ENCODE peak calls at places on chromosome 16, in ten cellular contexts. One of them, this sample, is unnamed.

GRCh38 chr16:10738231-10739077 is 5.2 kb upstream of the NUBP1 start:
- DNase-seq in ACHN: peak
- DNase-seq in RPMI8226: peak
- DNase-seq in AML-193: peak
- DNase-seq in stromal cell of bone marrow: peak
- DNase-seq in NCI-H1092: no peak
- DNase-seq in colonic mucosa: no peak
- DNase-seq in AG08396: no peak
- DNase-seq in tibial artery: peak
- DNase-seq in naive thymus-derived CD4-positive, alpha-beta T cell: no peak
- DNase-seq in this sample: no peak

GRCh38 chr16:8848939-8849391 is 19.8 kb downstream of the CARHSP1 start:
- DNase-seq in NCI-H1092: no peak
- DNase-seq in colonic mucosa: no peak
- DNase-seq in RPMI8226: no peak
- DNase-seq in AML-193: no peak
- DNase-seq in AG08396: peak
- DNase-seq in tibial artery: no peak
- DNase-seq in naive thymus-derived CD4-positive, alpha-beta T cell: no peak
- DNase-seq in stromal cell of bone marrow: peak
- DNase-seq in ACHN: peak
- DNase-seq in this sample: no peak

GRCh38 chr16:4892356-4893102 is 44.4 kb downstream of the PPL start:
- DNase-seq in stromal cell of bone marrow: no peak
- DNase-seq in colonic mucosa: no peak
- DNase-seq in RPMI8226: no peak
- DNase-seq in naive thymus-derived CD4-positive, alpha-beta T cell: no peak
- DNase-seq in NCI-H1092: no peak
- DNase-seq in AML-193: no peak
- DNase-seq in tibial artery: no peak
- DNase-seq in ACHN: no peak
- DNase-seq in AG08396: peak
- DNase-seq in this sample: no peak

GRCh38 chr16:57464523-57464922 is 2.0 kb downstream of the POLR2C start:
- DNase-seq in stromal cell of bone marrow: no peak
- DNase-seq in tibial artery: no peak
- DNase-seq in AML-193: no peak
- DNase-seq in RPMI8226: no peak
- DNase-seq in colonic mucosa: no peak
- DNase-seq in ACHN: no peak
- DNase-seq in AG08396: no peak
- DNase-seq in NCI-H1092: no peak
- DNase-seq in naive thymus-derived CD4-positive, alpha-beta T cell: no peak
- DNase-seq in this sample: no peak

GRCh38 chr16:2795714-2796143 is 2.5 kb upstream of the PRSS41 start:
- DNase-seq in naive thymus-derived CD4-positive, alpha-beta T cell: no peak
- DNase-seq in stromal cell of bone marrow: peak
- DNase-seq in colonic mucosa: peak
- DNase-seq in tibial artery: no peak
- DNase-seq in RPMI8226: peak
- DNase-seq in ACHN: no peak
- DNase-seq in AML-193: no peak
- DNase-seq in NCI-H1092: no peak
- DNase-seq in AG08396: no peak
- DNase-seq in this sample: no peak

GRCh38 chr16:2295056-2295798 is 27.3 kb upstream of the RNPS1 start:
- DNase-seq in AML-193: no peak
- DNase-seq in colonic mucosa: no peak
- DNase-seq in AG08396: no peak
- DNase-seq in tibial artery: no peak
- DNase-seq in naive thymus-derived CD4-positive, alpha-beta T cell: no peak
- DNase-seq in RPMI8226: peak
- DNase-seq in stromal cell of bone marrow: no peak
- DNase-seq in ACHN: no peak
- DNase-seq in NCI-H1092: no peak
- DNase-seq in this sample: no peak

GRCh38 chr16:57941016-57941656 is 29.8 kb downstream of the CNGB1 start:
- DNase-seq in AG08396: peak
- DNase-seq in ACHN: peak
- DNase-seq in naive thymus-derived CD4-positive, alpha-beta T cell: no peak
- DNase-seq in RPMI8226: peak
- DNase-seq in AML-193: no peak
- DNase-seq in stromal cell of bone marrow: no peak
- DNase-seq in colonic mucosa: peak
- DNase-seq in tibial artery: no peak
- DNase-seq in NCI-H1092: peak
- DNase-seq in this sample: no peak

GRCh38 chr16:14302031-14302398 is 230.9 kb downstream of the MRTFB start:
- DNase-seq in colonic mucosa: peak
- DNase-seq in AML-193: no peak
- DNase-seq in RPMI8226: peak
- DNase-seq in ACHN: peak
- DNase-seq in NCI-H1092: no peak
- DNase-seq in tibial artery: peak
- DNase-seq in stromal cell of bone marrow: peak
- DNase-seq in AG08396: peak
- DNase-seq in naive thymus-derived CD4-positive, alpha-beta T cell: no peak
- DNase-seq in this sample: peak

GRCh38 chr16:30609002-30609927 is 924 bp downstream of the ZNF689 start:
- DNase-seq in RPMI8226: peak
- DNase-seq in stromal cell of bone marrow: no peak
- DNase-seq in tibial artery: peak
- DNase-seq in AG08396: peak
- DNase-seq in NCI-H1092: peak
- DNase-seq in naive thymus-derived CD4-positive, alpha-beta T cell: no peak
- DNase-seq in ACHN: peak
- DNase-seq in AML-193: no peak
- DNase-seq in colonic mucosa: peak
- DNase-seq in this sample: peak

GRCh38 chr16:76207270-76207669 is 69.9 kb upstream of the CNTNAP4 start:
- DNase-seq in AG08396: no peak
- DNase-seq in stromal cell of bone marrow: no peak
- DNase-seq in ACHN: no peak
- DNase-seq in AML-193: no peak
- DNase-seq in naive thymus-derived CD4-positive, alpha-beta T cell: no peak
- DNase-seq in colonic mucosa: no peak
- DNase-seq in NCI-H1092: no peak
- DNase-seq in tibial artery: no peak
- DNase-seq in RPMI8226: no peak
- DNase-seq in this sample: peak

GRCh38 chr16:20910781-20911321 is 10.3 kb downstream of the LYRM1 start:
- DNase-seq in NCI-H1092: no peak
- DNase-seq in stromal cell of bone marrow: peak
- DNase-seq in tibial artery: no peak
- DNase-seq in AML-193: peak
- DNase-seq in ACHN: peak
- DNase-seq in AG08396: peak
- DNase-seq in RPMI8226: no peak
- DNase-seq in colonic mucosa: no peak
- DNase-seq in naive thymus-derived CD4-positive, alpha-beta T cell: no peak
- DNase-seq in this sample: no peak

GRCh38 chr16:88764913-88765349 is 20.1 kb downstream of the PIEZO1 start:
- DNase-seq in tibial artery: no peak
- DNase-seq in colonic mucosa: no peak
- DNase-seq in NCI-H1092: no peak
- DNase-seq in ACHN: no peak
- DNase-seq in stromal cell of bone marrow: no peak
- DNase-seq in RPMI8226: no peak
- DNase-seq in naive thymus-derived CD4-positive, alpha-beta T cell: no peak
- DNase-seq in AG08396: no peak
- DNase-seq in AML-193: no peak
- DNase-seq in this sample: peak

GRCh38 chr16:81175325-81175891 is 63.1 kb upstream of the BCO1 start:
- DNase-seq in colonic mucosa: no peak
- DNase-seq in NCI-H1092: no peak
- DNase-seq in tibial artery: no peak
- DNase-seq in naive thymus-derived CD4-positive, alpha-beta T cell: no peak
- DNase-seq in AML-193: no peak
- DNase-seq in RPMI8226: no peak
- DNase-seq in stromal cell of bone marrow: peak
- DNase-seq in ACHN: no peak
- DNase-seq in AG08396: peak
- DNase-seq in this sample: no peak

GRCh38 chr16:75789237-75789636 is 62.9 kb upstream of the CPHXL start:
- DNase-seq in tibial artery: no peak
- DNase-seq in NCI-H1092: peak
- DNase-seq in naive thymus-derived CD4-positive, alpha-beta T cell: peak
- DNase-seq in AG08396: peak
- DNase-seq in stromal cell of bone marrow: peak
- DNase-seq in colonic mucosa: no peak
- DNase-seq in RPMI8226: peak
- DNase-seq in ACHN: peak
- DNase-seq in AML-193: peak
- DNase-seq in this sample: no peak

GRCh38 chr16:6038966-6039530 is 941.5 kb upstream of the EEF2KMT start:
- DNase-seq in ACHN: no peak
- DNase-seq in stromal cell of bone marrow: no peak
- DNase-seq in RPMI8226: no peak
- DNase-seq in AML-193: no peak
- DNase-seq in NCI-H1092: no peak
- DNase-seq in AG08396: no peak
- DNase-seq in naive thymus-derived CD4-positive, alpha-beta T cell: no peak
- DNase-seq in tibial artery: no peak
- DNase-seq in colonic mucosa: no peak
- DNase-seq in this sample: no peak

GRCh38 chr16:57799619-57800212 is 2.6 kb downstream of the KIFC3 start:
- DNase-seq in RPMI8226: peak
- DNase-seq in stromal cell of bone marrow: no peak
- DNase-seq in ACHN: no peak
- DNase-seq in AML-193: peak
- DNase-seq in colonic mucosa: no peak
- DNase-seq in tibial artery: no peak
- DNase-seq in naive thymus-derived CD4-positive, alpha-beta T cell: no peak
- DNase-seq in NCI-H1092: no peak
- DNase-seq in AG08396: no peak
- DNase-seq in this sample: no peak

GRCh38 chr16:1194665-1195392 is 30.2 kb downstream of the TPSG1 start:
- DNase-seq in colonic mucosa: peak
- DNase-seq in RPMI8226: no peak
- DNase-seq in ACHN: no peak
- DNase-seq in NCI-H1092: no peak
- DNase-seq in AML-193: no peak
- DNase-seq in AG08396: peak
- DNase-seq in naive thymus-derived CD4-positive, alpha-beta T cell: peak
- DNase-seq in stromal cell of bone marrow: no peak
- DNase-seq in tibial artery: no peak
- DNase-seq in this sample: peak

GRCh38 chr16:79848739-79849518 is 248.4 kb upstream of the MAF start:
- DNase-seq in naive thymus-derived CD4-positive, alpha-beta T cell: no peak
- DNase-seq in tibial artery: no peak
- DNase-seq in AML-193: no peak
- DNase-seq in colonic mucosa: no peak
- DNase-seq in stromal cell of bone marrow: no peak
- DNase-seq in RPMI8226: peak
- DNase-seq in NCI-H1092: no peak
- DNase-seq in AG08396: no peak
- DNase-seq in ACHN: no peak
- DNase-seq in this sample: no peak